ENCODE peak calls at places on chromosomes 7 and 10, in five cellular contexts. H, C, E, P and Q are unnamed samples.
A peak's percentile ranks its signal among the peaks of the same experiment; 100 is the strongest.

GRCh38 chr7:157567666-157568065 is 230.9 kb downstream of the DNAJB6 start:
- DNase-seq in H (no peak), C (no peak), E (no peak), P (no peak), Q (no peak)

GRCh38 chr7:142104550-142105527 is 6.7 kb upstream of the MGAM2 start:
- DNase-seq in H (no peak), C (peak; percentile 50), E (no peak), P (peak; percentile 11), Q (no peak)

GRCh38 chr10:103449208-103450144 is 2.7 kb downstream of the CALHM2 start:
- DNase-seq in H (no peak), C (no peak), E (no peak), P (no peak), Q (no peak)

GRCh38 chr7:91949221-91950009 is 8.8 kb downstream of the AKAP9 start:
- DNase-seq in H (no peak), C (no peak), E (no peak), P (peak; percentile 38), Q (no peak)

GRCh38 chr10:90587081-90587491 is 270.8 kb downstream of the HTR7 start:
- DNase-seq in H (no peak), C (no peak), E (no peak), P (peak; percentile 90), Q (peak; percentile 57)

GRCh38 chr7:4694653-4695335 is 12.7 kb downstream of the FOXK1 start:
- DNase-seq in H (no peak), C (no peak), E (no peak), P (peak; percentile 70), Q (peak; percentile 41)

GRCh38 chr7:92691578-92691977 is 101.4 kb upstream of the FAM133B start:
- DNase-seq in H (no peak), C (peak; percentile 38), E (peak; percentile 38), P (peak; percentile 56), Q (peak; percentile 59)

GRCh38 chr10:33509231-33509871 is 174.9 kb upstream of the NRP1 start:
- DNase-seq in H (no peak), C (peak; percentile 68), E (no peak), P (peak; percentile 93), Q (peak; percentile 93)

GRCh38 chr10:20593649-20594048 is 303.5 kb downstream of the NEBL start:
- DNase-seq in H (no peak), C (no peak), E (no peak), P (peak; percentile 30), Q (no peak)

GRCh38 chr7:70634610-70635068 is 497.3 kb upstream of the GALNT17 start:
- DNase-seq in H (no peak), C (no peak), E (no peak), P (peak; percentile 91), Q (peak; percentile 83)

GRCh38 chr10:92527716-92528115 is 46.2 kb downstream of the IDE start:
- DNase-seq in H (no peak), C (no peak), E (no peak), P (no peak), Q (no peak)

GRCh38 chr10:26445411-26446031 is 7.4 kb downstream of the APBB1IP start:
- DNase-seq in H (no peak), C (no peak), E (no peak), P (no peak), Q (no peak)

GRCh38 chr7:130366561-130366960 is 13.7 kb upstream of the CPA1 start:
- DNase-seq in H (no peak), C (no peak), E (no peak), P (peak; percentile 40), Q (no peak)

GRCh38 chr10:123607386-123607785 is 58.8 kb upstream of the GPR26 start:
- DNase-seq in H (no peak), C (no peak), E (no peak), P (no peak), Q (no peak)

GRCh38 chr10:14659626-14660196 is 115.0 kb downstream of the FAM107B start:
- DNase-seq in H (no peak), C (no peak), E (peak; percentile 75), P (no peak), Q (no peak)

GRCh38 chr10:103589074-103589630 is 95.6 kb downstream of the NEURL1 start:
- DNase-seq in H (no peak), C (no peak), E (no peak), P (no peak), Q (no peak)

GRCh38 chr10:73586583-73586984 is 4.6 kb downstream of the USP54 start:
- DNase-seq in H (no peak), C (no peak), E (no peak), P (peak; percentile 74), Q (peak; percentile 24)